ENCODE peak calls at places on chromosomes 13 and 19, in six cellular contexts. E is neural crest cell; H is stimulated activated naive B cell treated with anti-CD40 and anti-IgM and Interleukin-4, amounts not matched to agents 10 μg/mL and 1 μg/mL and 100 μg/mL, for 72 hours; O is AG10803; S is stimulated activated CD4-positive, alpha-beta T cell treated with anti-CD3 and anti-CD28 coated beads, TNF-alpha, amount 100 ng/mL, for 24 hours; T is NAMALWA. U is an unnamed sample.

GRCh38 chr13:92767468-92767867 is 459.1 kb upstream of the GPC6 start:
- DNase-seq in E (no peak), H (no peak), O (no peak), S (no peak), T (no peak), U (no peak)

GRCh38 chr19:4575267-4575793 is 15.8 kb upstream of the SEMA6B start:
- DNase-seq in E (peak; percentile 47), H (no peak), O (peak; percentile 96), S (no peak), T (no peak), U (no peak)

GRCh38 chr13:29702912-29703351 is 107.4 kb upstream of the SLC7A1 start:
- DNase-seq in E (peak; percentile 14), H (no peak), O (peak; percentile 93), S (no peak), T (no peak), U (no peak)

GRCh38 chr19:5719274-5719960 is 529 bp downstream of the LONP1 start:
- DNase-seq in E (no peak), H (no peak), O (peak; percentile 35), S (no peak), T (peak; percentile 65), U (peak; percentile 52)

GRCh38 chr19:9406798-9407352 is 28.5 kb downstream of the ZNF266 start:
- DNase-seq in E (no peak), H (peak; percentile 68), O (peak; percentile 84), S (peak; percentile 35), T (no peak), U (no peak)

GRCh38 chr13:27516103-27516502 is 65.7 kb upstream of the MTIF3 start:
- DNase-seq in E (no peak), H (no peak), O (no peak), S (no peak), T (no peak), U (no peak)

GRCh38 chr13:41563501-41564001 is 106.2 kb downstream of the RGCC start:
- DNase-seq in E (no peak), H (no peak), O (peak; percentile 81), S (no peak), T (no peak), U (no peak)

GRCh38 chr19:19466201-19466600 is 49.1 kb downstream of the TSSK6 start:
- DNase-seq in E (no peak), H (no peak), O (no peak), S (no peak), T (no peak), U (no peak)

GRCh38 chr19:40598121-40598917 is 2.9 kb upstream of the LTBP4 start:
- DNase-seq in E (peak; percentile 97), H (peak; percentile 70), O (peak; percentile 73), S (peak; percentile 74), T (peak; percentile 83), U (peak; percentile 80)

GRCh38 chr13:110312669-110313031 is 5.6 kb downstream of the COL4A2 start:
- DNase-seq in E (no peak), H (no peak), O (peak; percentile 90), S (no peak), T (peak; percentile 4), U (no peak)

GRCh38 chr19:3852614-3853254 is 16.1 kb downstream of the ZFR2 start:
- DNase-seq in E (no peak), H (peak; percentile 25), O (peak; percentile 56), S (no peak), T (peak; percentile 79), U (peak; percentile 14)

U was measured in OCI-LY7.